ENCODE peak calls at places on chromosomes 16 and 17, in six cellular contexts. V is left cardiac atrium; A is stimulated activated CD8-positive, alpha-beta memory T cell treated with anti-CD3 and anti-CD28 coated beads, Interleukin-7, amount 100 ng/mL, for 4 hours; S is astrocyte of the spinal cord; R is left ventricle myocardium inferior; Z is NCI-H774. K is an unnamed sample.

GRCh38 chr17:20008242-20009051 is 712 bp upstream of the SPECC1 start:
- DNase-seq in R (peak), A (no peak), S (no peak), V (peak), Z (peak), K (no peak)

GRCh38 chr16:30122621-30123160 is 329 bp downstream of the MAPK3 start:
- DNase-seq in Z (no peak), V (no peak), A (no peak), R (no peak), S (peak), K (no peak)

GRCh38 chr16:383326-384020 is 1.7 kb upstream of the PGAP6 start:
- DNase-seq in S (no peak), R (no peak), V (no peak), Z (peak), A (peak), K (peak)

GRCh38 chr17:62965149-62965648 is 836 bp upstream of the TANC2 start:
- DNase-seq in Z (no peak), V (no peak), A (peak), R (no peak), S (no peak), K (no peak)

GRCh38 chr17:80546267-80546666 is 1.6 kb downstream of the RPTOR start:
- DNase-seq in V (no peak), R (no peak), S (no peak), Z (no peak), A (no peak), K (no peak)

GRCh38 chr17:58520843-58521430 is 6.5 kb upstream of the MTMR4 start:
- DNase-seq in V (no peak), A (no peak), S (no peak), Z (no peak), R (no peak), K (no peak)

GRCh38 chr16:13146829-13147228 is 245.4 kb downstream of the SHISA9 start:
- DNase-seq in Z (no peak), A (no peak), V (no peak), R (no peak), S (no peak), K (no peak)

GRCh38 chr17:82051776-82052637 is at the start of the genes GPS1 and RFNG:
- DNase-seq in R (peak), S (peak), V (peak), A (peak), Z (peak), K (peak)

GRCh38 chr17:70896843-70897242 is 727.5 kb downstream of the KCNJ2 start:
- DNase-seq in A (no peak), V (no peak), S (no peak), Z (peak), R (no peak), K (no peak)

GRCh38 chr17:6903516-6903915 is 72.0 kb upstream of the TEKT1 start:
- DNase-seq in S (no peak), A (no peak), V (no peak), Z (no peak), R (no peak), K (no peak)

GRCh38 chr17:37458805-37459204 is 30.9 kb upstream of the DUSP14 start:
- DNase-seq in R (no peak), V (no peak), Z (no peak), S (peak), A (no peak), K (no peak)

GRCh38 chr16:20243731-20244281 is 83.5 kb downstream of the GP2 start:
- DNase-seq in S (no peak), Z (no peak), V (no peak), R (no peak), A (no peak), K (no peak)

GRCh38 chr16:66525396-66526180 is 24.3 kb downstream of the TK2 start:
- DNase-seq in S (peak), Z (no peak), V (no peak), R (no peak), A (no peak), K (no peak)

GRCh38 chr17:71530227-71530626 is 590.6 kb upstream of the SOX9 start:
- DNase-seq in V (no peak), Z (no peak), R (no peak), A (no peak), S (no peak), K (no peak)

GRCh38 chr16:4893103-4893862 is 43.7 kb downstream of the PPL start:
- DNase-seq in A (no peak), S (no peak), R (no peak), Z (no peak), V (no peak), K (no peak)

GRCh38 chr16:87314990-87315420 is 2.2 kb downstream of the C16orf95 start:
- DNase-seq in R (no peak), A (no peak), S (no peak), V (no peak), Z (no peak), K (no peak)